ENCODE peak calls at places on chromosomes 16 and 17, in four cellular contexts. H is GM12878, K is K562, F is HepG2. V is an unnamed sample.

GRCh38 chr16:85393674-85394510 is 219.2 kb upstream of the GSE1 start:
- DNase-seq in H (no peak), K (peak; percentile 94), F (no peak), V (peak; percentile 89)

GRCh38 chr17:63707151-63707550 is 7.2 kb upstream of the LIMD2 start:
- DNase-seq in H (no peak), K (no peak), F (no peak), V (no peak)

GRCh38 chr16:13298676-13299075 is 397.3 kb downstream of the SHISA9 start:
- DNase-seq in H (no peak), K (no peak), F (no peak), V (no peak)

GRCh38 chr16:73890524-73891500 is 405.8 kb upstream of the PSMD7 start:
- DNase-seq in H (no peak), K (no peak), F (no peak), V (peak; percentile 10)

GRCh38 chr16:27549607-27549856 is 181 bp downstream of the GTF3C1 start:
- DNase-seq in H (no peak), K (no peak), F (no peak), V (no peak)

GRCh38 chr17:4043862-4044261 is 79.6 kb upstream of the ATP2A3 start:
- DNase-seq in H (peak; percentile 39), K (no peak), F (no peak), V (no peak)

GRCh38 chr16:82016268-82016667 is 5.0 kb upstream of the SDR42E1 start:
- DNase-seq in H (no peak), K (peak; percentile 31), F (no peak), V (peak; percentile 27)

GRCh38 chr17:3805581-3805980 is 4.6 kb upstream of the ITGAE start:
- DNase-seq in H (no peak), K (no peak), F (no peak), V (no peak)

GRCh38 chr17:12665263-12666210 is at the start of gene MYOCD:
- DNase-seq in H (no peak), K (no peak), F (no peak), V (peak; percentile 62)

GRCh38 chr16:28572659-28573510 is 19.2 kb downstream of the SGF29 start:
- DNase-seq in H (no peak), K (no peak), F (no peak), V (no peak)

GRCh38 chr17:20983359-20983637 is 59.5 kb downstream of the USP22 start:
- DNase-seq in H (no peak), K (no peak), F (no peak), V (no peak)

GRCh38 chr17:82226809-82227628 is 1.8 kb upstream of the SLC16A3 start:
- DNase-seq in H (no peak), K (no peak), F (no peak), V (no peak)

GRCh38 chr16:48535831-48536599 is 74.0 kb downstream of the N4BP1 start:
- DNase-seq in H (peak; percentile 72), K (no peak), F (peak; percentile 21), V (no peak)

GRCh38 chr17:9647014-9647413 is 1.7 kb downstream of the USP43 start:
- DNase-seq in H (no peak), K (no peak), F (no peak), V (no peak)

GRCh38 chr17:80291691-80292487 is 31.2 kb downstream of the RNF213 start:
- DNase-seq in H (no peak), K (no peak), F (no peak), V (no peak)

GRCh38 chr17:49978501-49978900 is 9.5 kb downstream of the DLX4 start:
- DNase-seq in H (no peak), K (no peak), F (no peak), V (no peak)

GRCh38 chr17:8839410-8839935 is 28.0 kb downstream of the PIK3R6 start:
- DNase-seq in H (no peak), K (no peak), F (no peak), V (no peak)

GRCh38 chr16:71504901-71505300 is 15.8 kb upstream of the ZNF19 start:
- DNase-seq in H (no peak), K (no peak), F (no peak), V (no peak)

GRCh38 chr16:52090080-52090479 is 456.9 kb downstream of the TOX3 start:
- DNase-seq in H (no peak), K (no peak), F (no peak), V (no peak)

GRCh38 chr17:46063239-46063638 is 64.2 kb downstream of the STH start:
- DNase-seq in H (no peak), K (no peak), F (no peak), V (no peak)

GRCh38 chr17:17119106-17119505 is 76.8 kb downstream of the MPRIP start:
- DNase-seq in H (no peak), K (no peak), F (no peak), V (no peak)

GRCh38 chr17:18314059-18314730 is 599 bp downstream of the TOP3A start:
- DNase-seq in H (no peak), K (peak; percentile 19), F (no peak), V (no peak)

GRCh38 chr16:73304008-73304814 is 256.3 kb upstream of the ZFHX3 start:
- DNase-seq in H (no peak), K (no peak), F (no peak), V (peak; percentile 38)

GRCh38 chr16:1019234-1019933 is 37.8 kb downstream of the SOX8 start:
- DNase-seq in H (no peak), K (no peak), F (no peak), V (no peak)

DNA sequence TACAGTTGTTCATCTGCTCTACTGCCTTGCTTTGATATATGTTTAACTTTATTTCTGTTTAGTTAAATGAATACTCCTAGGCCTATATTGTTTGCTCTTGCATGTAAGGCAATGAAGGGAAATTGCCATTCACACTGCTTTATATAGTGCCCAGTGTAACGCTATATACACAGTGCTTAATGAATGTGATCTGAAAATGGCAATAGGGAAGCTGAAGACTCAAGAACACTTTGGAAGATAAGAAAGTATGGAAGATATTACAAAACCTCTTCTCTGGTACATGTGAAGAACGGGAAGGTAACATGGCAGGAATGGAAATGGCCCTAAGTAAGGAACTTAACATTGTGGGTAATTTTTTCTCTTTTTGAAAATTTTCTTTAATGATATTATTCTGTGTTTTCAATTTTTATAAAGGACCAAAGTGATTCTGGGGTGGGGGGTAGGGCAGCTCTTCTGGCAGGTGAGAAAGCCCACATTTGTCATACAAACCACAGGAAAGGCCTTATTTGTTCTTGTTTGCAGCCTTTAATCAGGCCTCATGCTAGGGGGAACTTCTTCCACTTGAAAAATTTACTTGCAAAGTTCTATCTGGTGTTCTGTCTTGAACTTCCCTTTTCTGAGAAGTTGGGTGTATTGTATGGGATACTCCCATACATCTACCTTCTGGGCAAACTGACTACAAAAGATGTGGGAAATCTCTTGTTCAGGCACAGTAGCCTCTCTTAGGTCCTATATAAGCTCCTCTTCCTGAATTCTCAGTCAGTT is 100.8 kb upstream of the CORO6 start:
- DNase-seq in H (peak; percentile 74), K (peak; percentile 38), F (no peak), V (no peak)
- TF ChIP-seq SP1 in H (no peak), K (no peak), F (no peak), V (no peak)

GRCh38 chr17:40307691-40308289 is 1.2 kb upstream of the RARA start:
- DNase-seq in H (no peak), K (peak; percentile 50), F (no peak), V (no peak)

GRCh38 chr17:40306395-40306794 is 2.6 kb upstream of the RARA start:
- DNase-seq in H (no peak), K (no peak), F (no peak), V (no peak)

GRCh38 chr17:40304464-40304863 is 4.5 kb upstream of the RARA start:
- DNase-seq in H (no peak), K (no peak), F (no peak), V (no peak)

GRCh38 chr17:40309031-40309937 is at the start of gene RARA:
- DNase-seq in H (no peak), K (peak; percentile 58), F (peak; percentile 51), V (no peak)

DNA sequence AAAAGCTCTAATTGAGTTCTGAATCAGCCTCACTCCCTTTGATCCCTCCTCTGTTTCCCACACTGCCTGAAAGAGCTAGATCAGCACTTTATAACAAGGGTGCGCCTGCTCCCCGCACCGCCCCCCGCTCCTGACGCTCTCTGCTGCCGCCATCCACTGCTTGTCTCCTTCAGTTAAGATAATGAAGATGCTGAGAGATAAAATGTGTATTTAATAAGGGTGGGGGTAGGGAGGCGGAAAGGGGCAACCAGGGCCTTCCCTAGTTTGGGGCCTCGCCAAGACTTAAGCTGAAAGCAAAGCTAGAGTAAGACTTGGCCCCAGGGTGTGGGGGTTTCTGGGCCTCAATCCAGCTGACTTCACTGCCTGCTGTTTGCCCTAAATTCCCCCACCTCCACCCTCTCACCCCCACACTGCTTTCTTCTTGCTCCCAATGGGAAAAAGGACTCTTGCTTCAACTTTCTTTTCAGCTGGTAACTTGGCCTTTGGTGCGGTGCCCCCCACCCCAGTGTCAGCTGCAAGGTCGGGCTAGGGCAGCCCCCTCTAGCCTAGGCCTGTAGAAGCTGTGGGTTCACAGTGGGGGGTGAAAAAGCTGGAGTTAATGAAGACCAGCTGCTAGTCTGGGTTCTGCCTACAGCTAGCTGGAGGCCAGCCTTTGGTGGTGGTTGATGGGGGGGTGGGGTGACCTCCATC is 1.8 kb upstream of the RARA start:
- DNase-seq in H (no peak), K (no peak), F (no peak), V (no peak)
- TF ChIP-seq FOXK2 in H (no peak), K (no peak), F (no peak), V (no peak)

DNA sequence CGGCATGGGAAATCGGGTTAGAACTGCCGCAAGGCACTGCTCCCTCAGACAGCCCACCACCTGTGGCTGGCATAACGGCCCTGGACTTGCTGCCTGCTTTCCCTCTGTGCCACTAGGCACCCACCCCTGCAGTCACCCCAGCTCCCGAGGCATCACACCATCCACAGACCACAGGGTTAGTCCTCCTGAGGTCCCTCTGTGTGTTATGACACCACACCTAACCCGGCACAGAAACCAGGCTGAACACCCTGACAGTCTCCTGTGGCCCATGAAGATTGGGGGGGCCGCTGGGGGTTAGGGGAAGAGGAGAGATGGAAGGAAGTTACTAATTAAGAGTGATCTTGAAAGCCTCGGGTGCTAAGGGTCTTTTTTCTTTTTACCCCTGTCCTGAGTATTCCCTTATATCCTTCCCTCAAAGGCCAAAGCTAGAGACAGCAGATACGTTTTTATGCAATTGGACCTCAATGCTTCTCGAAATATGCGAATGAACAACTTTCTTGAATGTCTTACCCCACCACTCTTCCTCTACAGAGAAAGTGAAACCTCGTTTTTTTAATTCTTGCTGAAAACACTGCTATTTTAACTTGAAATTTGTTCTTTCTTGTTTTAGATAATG is 7.0 kb downstream of the CYTH1 start:
- DNase-seq in H (no peak), K (no peak), F (no peak), V (no peak)
- TF ChIP-seq SP1 in H (no peak), K (no peak), F (no peak), V (no peak)

DNA sequence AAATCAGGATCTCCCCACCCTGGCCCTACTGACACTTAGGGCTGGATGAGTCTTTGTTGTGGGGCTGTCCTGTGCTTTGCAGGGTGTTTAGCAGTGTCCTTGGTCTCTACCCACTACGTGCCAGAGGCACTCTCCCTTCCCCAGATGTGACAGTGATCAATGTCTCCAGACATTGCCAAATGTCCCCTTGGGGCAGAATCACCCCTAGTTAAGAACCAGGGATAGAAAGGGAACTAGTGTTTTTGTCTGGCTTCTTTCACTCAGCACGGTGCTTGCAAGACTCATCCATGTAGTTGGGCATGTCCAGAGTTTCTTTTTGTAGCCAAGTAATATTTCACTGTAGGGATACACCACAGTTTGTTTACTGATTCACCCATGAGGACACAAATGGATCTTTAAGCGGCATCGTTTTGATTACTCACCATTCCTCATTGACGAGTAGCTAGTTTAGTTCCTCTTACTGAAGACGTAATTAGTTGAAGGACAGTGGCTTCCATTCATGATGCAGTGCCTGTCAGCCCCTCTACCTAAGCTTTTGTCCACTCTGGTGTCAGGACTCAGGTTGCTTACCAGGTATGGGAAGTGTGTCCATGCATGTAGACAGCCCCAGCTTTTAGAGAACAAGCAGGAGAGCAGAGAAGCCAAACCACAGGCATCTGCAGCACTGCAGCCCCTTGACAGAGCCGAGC is 26.0 kb upstream of the ITGB4 start:
- DNase-seq in H (no peak), K (no peak), F (no peak), V (no peak)
- TF ChIP-seq FOXK2 in H (no peak), K (no peak), F (no peak), V (no peak)

GRCh38 chr17:68776451-68776850 is 175.3 kb upstream of the FAM20A start:
- DNase-seq in H (no peak), K (no peak), F (no peak), V (no peak)
- TF ChIP-seq SP1 in H (no peak), K (no peak), F (no peak), V (no peak)

V was measured in HEK293T.